ENCODE peak calls at places on chromosomes 12 and 14, in nine cellular contexts. W, P, Z, A, D, G, X, H and L are unnamed samples.
A peak's percentile ranks its signal among the peaks of the same experiment; 100 is the strongest.

GRCh38 chr12:57069522-57069921 is 9.1 kb downstream of the NEMP1 start:
- DNase-seq in A (peak; percentile 89), P (no peak), Z (peak; percentile 64), D (peak; percentile 72), W (no peak), G (peak; percentile 82), H (peak; percentile 85), X (peak; percentile 72), L (no peak)

GRCh38 chr14:76958020-76958965 is 70.2 kb downstream of the IRF2BPL start:
- DNase-seq in X (no peak), A (no peak), H (no peak), W (peak; percentile 11), P (no peak), D (no peak), Z (no peak), G (no peak), L (no peak)

GRCh38 chr14:68195126-68195525 is 375.5 kb downstream of the RAD51B start:
- DNase-seq in H (no peak), G (no peak), D (no peak), Z (no peak), P (no peak), A (peak; percentile 37), X (no peak), W (no peak), L (no peak)

GRCh38 chr12:10562306-10562933 is 51.0 kb downstream of the MAGOHB start:
- DNase-seq in A (peak; percentile 32), G (peak; percentile 51), D (peak; percentile 54), X (peak; percentile 18), W (no peak), H (no peak), P (no peak), Z (peak; percentile 10), L (no peak)

GRCh38 chr14:91877376-91877775 is 10.0 kb upstream of the TC2N start:
- DNase-seq in Z (peak; percentile 63), X (no peak), P (no peak), W (no peak), H (no peak), G (no peak), A (no peak), D (no peak), L (peak; percentile 34)

GRCh38 chr12:62530596-62530995 is 64.0 kb downstream of the MON2 start:
- DNase-seq in H (no peak), P (no peak), A (no peak), Z (no peak), D (no peak), G (no peak), W (no peak), X (no peak), L (no peak)

GRCh38 chr12:53122961-53123468 is 19.7 kb downstream of the SOAT2 start:
- DNase-seq in X (no peak), P (no peak), A (no peak), G (no peak), D (no peak), W (no peak), Z (no peak), H (no peak), L (no peak)

GRCh38 chr12:31321565-31322228 is 4.3 kb downstream of the SINHCAF start:
- DNase-seq in D (no peak), A (peak; percentile 22), Z (no peak), H (no peak), X (no peak), P (no peak), W (no peak), G (no peak), L (no peak)

GRCh38 chr12:42323856-42324255 is 2.0 kb downstream of the ZCRB1 start:
- DNase-seq in X (no peak), P (no peak), W (no peak), D (no peak), H (no peak), A (no peak), Z (no peak), G (no peak), L (no peak)

GRCh38 chr12:42326466-42327226 is 679 bp downstream of the PPHLN1 start:
- DNase-seq in D (peak; percentile 24), A (peak; percentile 15), W (no peak), H (no peak), P (no peak), Z (peak; percentile 3), X (no peak), G (peak; percentile 32), L (no peak)

GRCh38 chr12:42325776-42326465 is at the start of the genes PPHLN1 and ZCRB1:
- DNase-seq in X (peak; percentile 75), G (peak; percentile 81), A (peak; percentile 93), P (peak; percentile 79), Z (peak; percentile 87), D (peak; percentile 72), H (peak; percentile 94), W (peak; percentile 87), L (peak; percentile 92)

GRCh38 chr12:42325326-42325775 is 543 bp downstream of the ZCRB1 start:
- DNase-seq in Z (peak; percentile 2), W (no peak), H (no peak), P (no peak), G (no peak), X (no peak), D (no peak), A (no peak), L (no peak)

DNA sequence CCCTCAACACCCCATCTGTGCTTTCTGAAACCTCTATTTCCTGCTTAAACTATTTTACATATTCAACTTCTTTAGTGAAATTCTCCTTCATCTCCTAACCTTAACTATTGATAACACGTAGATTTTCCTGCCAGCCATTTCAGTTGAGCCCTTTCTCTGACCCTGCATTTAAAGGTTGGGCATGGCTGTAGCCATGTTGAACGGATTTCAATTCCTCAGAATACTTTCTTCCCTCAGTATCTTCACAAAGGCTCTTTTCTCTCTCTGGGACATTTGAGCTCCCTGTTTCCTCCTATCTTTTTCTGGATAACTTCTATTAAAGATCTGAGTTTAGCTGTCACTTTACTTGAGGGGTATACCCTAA is 1.2 kb downstream of the PPHLN1 start:
- DNase-seq in D (no peak), X (no peak), Z (no peak), W (no peak), H (no peak), A (no peak), P (no peak), G (no peak), L (no peak)
- H3K4me3 ChIP-seq in D (peak overlapping the region; percentile 69), X (no peak overlapping the region), Z (no peak overlapping the region), W (peak overlapping the region; percentile 54), H (peak overlapping the region; percentile 58), A (peak overlapping the region; percentile 68), P (peak overlapping the region; percentile 82), G (peak overlapping the region; percentile 78), L (peak overlapping the region; percentile 86)

DNA sequence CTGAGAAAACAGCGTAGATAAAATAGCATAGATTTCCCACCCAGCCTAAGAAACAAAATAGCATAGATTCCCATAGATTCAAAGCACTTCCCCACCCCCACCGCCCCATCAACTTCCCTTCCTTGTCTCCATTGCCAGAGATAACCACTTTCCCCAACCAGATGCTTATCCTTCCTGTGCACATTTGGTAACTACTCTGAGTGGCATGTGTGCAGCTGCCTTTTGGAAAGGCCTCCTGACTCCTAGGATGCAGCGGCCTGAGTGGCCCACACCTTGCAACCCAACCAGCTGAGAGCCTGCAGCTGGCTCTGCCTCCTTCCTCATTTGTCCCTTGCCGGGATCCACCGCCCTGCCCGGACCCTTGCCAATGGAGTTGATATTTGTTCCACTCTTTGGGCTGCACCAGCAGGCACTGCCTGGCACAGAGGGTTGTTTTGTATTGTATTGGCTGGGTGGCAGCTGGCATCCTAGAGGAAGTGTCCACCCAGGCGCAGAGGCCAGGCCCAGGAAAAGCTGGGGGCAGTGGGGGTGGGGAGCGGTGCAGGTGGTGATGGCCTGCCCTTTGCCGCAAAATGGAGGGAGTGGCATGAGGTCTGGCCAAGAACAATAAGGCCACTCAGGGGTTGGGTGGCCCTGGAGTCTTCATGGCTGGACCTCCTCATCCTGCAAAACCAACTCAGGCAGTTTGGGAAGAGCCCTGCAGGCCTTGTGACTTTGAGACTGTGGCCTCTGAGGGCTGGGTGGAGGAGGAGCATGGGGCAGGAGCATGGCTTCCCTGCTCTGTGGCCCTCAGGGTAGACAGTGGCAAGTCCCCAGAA is 4.9 kb downstream of the SLC48A1 start:
- DNase-seq in A (no peak), P (no peak), W (no peak), D (no peak), X (no peak), G (no peak), H (no peak), Z (peak; percentile 25), L (peak; percentile 63)
- H3K27ac ChIP-seq in A (no peak overlapping the region), P (peak overlapping the region; percentile 77), W (no peak overlapping the region), D (no peak overlapping the region), X (no peak overlapping the region), G (no peak overlapping the region), H (no peak overlapping the region), Z (no peak overlapping the region), L (no peak overlapping the region)

DNA sequence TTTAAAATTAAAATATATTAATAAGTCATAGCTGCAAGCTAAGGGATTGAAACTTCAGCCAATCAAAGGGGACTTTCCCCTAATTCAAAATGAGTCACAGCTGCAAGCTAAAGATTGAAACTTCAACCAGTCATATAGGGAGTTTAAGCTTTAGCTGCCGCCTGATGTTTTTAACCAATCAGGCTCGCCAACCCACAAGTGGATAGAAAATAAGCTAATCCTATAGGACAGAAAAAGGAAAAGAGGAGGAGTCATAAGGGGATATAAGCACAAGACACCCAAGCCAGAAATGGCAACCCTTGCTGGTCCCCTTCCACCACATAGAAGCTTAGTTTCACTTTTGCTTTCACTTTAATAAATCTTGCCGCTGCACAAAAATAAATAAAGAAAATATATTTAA is 1154.6 kb downstream of the GALC start:
- DNase-seq in G (no peak), A (no peak), H (no peak), W (no peak), D (no peak), Z (no peak), P (no peak), X (no peak), L (no peak)
- H3K4me1 ChIP-seq in G (no peaks in the 10 kb centered on the region), A (no peaks in the 10 kb centered on the region), H (no peaks in the 10 kb centered on the region), W (no peaks in the 10 kb centered on the region), D (no peaks in the 10 kb centered on the region), Z (no peaks in the 10 kb centered on the region), P (no peaks in the 10 kb centered on the region), X (no peaks in the 10 kb centered on the region), L (no peaks in the 10 kb centered on the region)

GRCh38 chr14:22821193-22822016 is 6.2 kb upstream of the SLC7A7 start:
- DNase-seq in X (no peak), A (peak; percentile 66), W (no peak), P (no peak), H (peak; percentile 73), D (no peak), Z (no peak), G (peak; percentile 95), L (peak; percentile 63)

GRCh38 chr14:22820731-22821130 is 5.5 kb upstream of the SLC7A7 start:
- DNase-seq in A (no peak), D (no peak), Z (peak; percentile 98), W (no peak), X (no peak), P (no peak), G (no peak), H (no peak), L (peak; percentile 7)

GRCh38 chr14:22824711-22825359 is 4.9 kb upstream of the MRPL52 start:
- DNase-seq in P (no peak), W (no peak), D (no peak), A (peak; percentile 75), X (no peak), G (peak; percentile 88), H (peak; percentile 79), Z (no peak), L (no peak)

GRCh38 chr14:22822619-22823551 is 6.8 kb upstream of the MRPL52 start:
- DNase-seq in W (peak; percentile 77), Z (peak; percentile 70), H (peak; percentile 87), A (peak; percentile 94), D (peak; percentile 67), X (peak; percentile 89), G (peak; percentile 79), P (peak; percentile 82), L (peak; percentile 88)

DNA sequence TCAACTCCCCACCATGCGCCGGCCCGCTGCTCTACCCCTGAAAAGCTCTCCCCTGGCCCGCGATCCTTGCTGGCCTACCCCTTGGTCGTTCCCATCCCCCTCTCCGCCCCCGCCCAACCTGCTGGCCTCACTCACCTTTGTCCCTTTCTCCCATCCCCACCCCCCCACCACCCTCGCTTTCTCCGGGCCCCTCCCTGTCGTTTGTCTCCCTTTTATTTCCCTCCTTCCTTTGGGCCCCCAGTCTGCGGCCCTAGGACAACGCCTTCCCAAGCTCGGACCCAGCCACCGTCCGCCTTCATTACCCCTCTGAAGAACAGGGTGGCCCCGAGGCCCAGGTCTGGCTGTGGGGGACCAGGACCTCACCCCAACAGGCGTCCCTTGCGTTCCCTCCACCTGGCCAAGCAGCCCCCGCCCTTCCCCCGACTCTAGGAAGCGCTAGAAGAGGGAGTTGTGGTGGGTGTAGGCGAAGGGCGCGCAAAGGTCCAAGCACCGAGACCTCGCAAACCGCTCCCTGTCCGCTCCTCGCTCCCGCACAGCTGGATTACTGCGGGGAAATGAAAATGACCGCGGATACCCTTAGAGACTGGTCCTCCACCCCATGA is 6.9 kb upstream of the SLC7A7 start:
- DNase-seq in D (no peak), G (peak; percentile 88), H (peak; percentile 69), X (no peak), Z (no peak), A (peak; percentile 74), W (peak; percentile 77), P (no peak), L (no peak)
- H3K4me3 ChIP-seq in D (no peak overlapping the region), G (peak overlapping the region; percentile 55), H (peak overlapping the region; percentile 46), X (peak overlapping the region; percentile 77), Z (peak overlapping the region; percentile 65), A (no peak overlapping the region), W (no peak overlapping the region), P (peak overlapping the region; percentile 50), L (peak overlapping the region; percentile 45)